ENCODE peak calls at places on chromosome 2, in four cellular contexts. Y, M, K and Z are unnamed samples.
A peak's percentile ranks its signal among the peaks of the same experiment; 100 is the strongest.

GRCh38 chr2:101842471-101842870 is 145.0 kb downstream of the MAP4K4 start:
- DNase-seq in Y (no peak), M (no peak), K (no peak), Z (no peak)

GRCh38 chr2:227908266-227909054 is 37.0 kb downstream of the DAW1 start:
- DNase-seq in Y (no peak), M (no peak), K (no peak), Z (no peak)

GRCh38 chr2:121872651-121873050 is 117.2 kb downstream of the TSN start:
- DNase-seq in Y (no peak), M (no peak), K (no peak), Z (no peak)

GRCh38 chr2:127149384-127149783 is 42.4 kb upstream of the BIN1 start:
- DNase-seq in Y (no peak), M (peak; percentile 97), K (no peak), Z (peak; percentile 56)

GRCh38 chr2:97754690-97755346 is 41.4 kb downstream of the ZAP70 start:
- DNase-seq in Y (no peak), M (no peak), K (no peak), Z (no peak)

GRCh38 chr2:240432820-240433801 is 2.4 kb upstream of the GPC1 start:
- DNase-seq in Y (peak; percentile 14), M (no peak), K (peak; percentile 37), Z (no peak)

GRCh38 chr2:241289053-241289452 is 26.4 kb downstream of the HDLBP start:
- DNase-seq in Y (no peak), M (no peak), K (no peak), Z (no peak)

GRCh38 chr2:131094655-131095281 is 1.5 kb upstream of the FAM168B start:
- DNase-seq in Y (no peak), M (peak; percentile 17), K (no peak), Z (no peak)

GRCh38 chr2:187390891-187391290 is 57.2 kb downstream of the CALCRL start:
- DNase-seq in Y (no peak), M (peak; percentile 88), K (no peak), Z (peak; percentile 2)

GRCh38 chr2:7795358-7796199 is 878.4 kb downstream of the RNF144A start:
- DNase-seq in Y (no peak), M (peak; percentile 31), K (no peak), Z (no peak)

GRCh38 chr2:118913805-118914645 is 28.0 kb upstream of the MARCO start:
- DNase-seq in Y (no peak), M (no peak), K (no peak), Z (no peak)

GRCh38 chr2:212328129-212328528 is 210.5 kb downstream of the ERBB4 start:
- DNase-seq in Y (no peak), M (no peak), K (no peak), Z (no peak)

GRCh38 chr2:143460382-143460781 is 331.2 kb downstream of the ARHGAP15 start:
- DNase-seq in Y (no peak), M (no peak), K (no peak), Z (no peak)

GRCh38 chr2:140472676-140473075 is 1658.1 kb downstream of the LRP1B start:
- DNase-seq in Y (no peak), M (no peak), K (no peak), Z (no peak)

GRCh38 chr2:236526459-236527197 is 43.0 kb upstream of the ACKR3 start:
- DNase-seq in Y (no peak), M (peak; percentile 22), K (no peak), Z (no peak)

GRCh38 chr2:155975734-155976133 is 356.8 kb downstream of the NR4A2 start:
- DNase-seq in Y (no peak), M (peak; percentile 32), K (no peak), Z (no peak)

GRCh38 chr2:199443589-199444130 is 14.1 kb downstream of the SATB2 start:
- DNase-seq in Y (no peak), M (no peak), K (no peak), Z (no peak)

GRCh38 chr2:79181617-79182016 is 22.1 kb upstream of the REG3A start:
- DNase-seq in Y (no peak), M (no peak), K (no peak), Z (no peak)

GRCh38 chr2:189204322-189204941 is 24.9 kb upstream of the COL5A2 start:
- DNase-seq in Y (no peak), M (peak; percentile 80), K (no peak), Z (no peak)

GRCh38 chr2:119838179-119838578 is 78.5 kb downstream of the PTPN4 start:
- DNase-seq in Y (no peak), M (no peak), K (no peak), Z (no peak)

GRCh38 chr2:165410231-165410630 is 59.3 kb upstream of the CSRNP3 start:
- DNase-seq in Y (no peak), M (no peak), K (no peak), Z (no peak)

GRCh38 chr2:159574246-159574645 is 42.1 kb downstream of the BAZ2B start:
- DNase-seq in Y (no peak), M (peak; percentile 12), K (no peak), Z (peak; percentile 28)

GRCh38 chr2:131032393-131032836 is 60.8 kb downstream of the FAM168B start:
- DNase-seq in Y (no peak), M (no peak), K (no peak), Z (no peak)

GRCh38 chr2:131394147-131394931 is 30.4 kb upstream of the RAB6D start:
- DNase-seq in Y (no peak), M (no peak), K (no peak), Z (no peak)

GRCh38 chr2:219104107-219105050 is 43.7 kb upstream of the IHH start:
- DNase-seq in Y (no peak), M (peak; percentile 3), K (no peak), Z (peak; percentile 35)

GRCh38 chr2:23563673-23564617 is 179.0 kb downstream of the KLHL29 start:
- DNase-seq in Y (no peak), M (peak; percentile 39), K (peak; percentile 53), Z (peak; percentile 58)

GRCh38 chr2:218671077-218671653 is 637 bp downstream of the RNF25 start:
- DNase-seq in Y (no peak), M (peak; percentile 18), K (no peak), Z (no peak)

GRCh38 chr2:200223385-200223784 is 83.1 kb upstream of the SPATS2L start:
- DNase-seq in Y (no peak), M (peak; percentile 9), K (no peak), Z (peak; percentile 37)

GRCh38 chr2:160209457-160209856 is 9.4 kb upstream of the ITGB6 start:
- DNase-seq in Y (no peak), M (peak; percentile 97), K (no peak), Z (peak; percentile 72)

GRCh38 chr2:178449700-178450573 is 1.0 kb downstream of the PRKRA start:
- DNase-seq in Y (no peak), M (no peak), K (no peak), Z (no peak)

GRCh38 chr2:187917535-187917934 is 363.3 kb upstream of the TFPI start:
- DNase-seq in Y (no peak), M (peak; percentile 55), K (no peak), Z (no peak)

GRCh38 chr2:149465873-149466272 is 121.7 kb downstream of the MMADHC start:
- DNase-seq in Y (no peak), M (no peak), K (no peak), Z (no peak)

GRCh38 chr2:38076250-38076709 is 329 bp upstream of the CYP1B1 start:
- DNase-seq in Y (peak; percentile 83), M (peak; percentile 78), K (peak; percentile 80), Z (peak; percentile 87)

GRCh38 chr2:209942936-209943605 is 59.4 kb upstream of the RPE start:
- DNase-seq in Y (no peak), M (peak; percentile 15), K (no peak), Z (no peak)

GRCh38 chr2:11387100-11387390 is 42.6 kb upstream of the ROCK2 start:
- DNase-seq in Y (no peak), M (no peak), K (no peak), Z (no peak)

GRCh38 chr2:19114754-19115231 is 243.6 kb downstream of the OSR1 start:
- DNase-seq in Y (no peak), M (peak; percentile 76), K (no peak), Z (no peak)

GRCh38 chr2:148813603-148814065 is 61.4 kb upstream of the KIF5C start:
- DNase-seq in Y (no peak), M (no peak), K (no peak), Z (no peak)

GRCh38 chr2:98165516-98166071 is 78.6 kb downstream of the VWA3B start:
- DNase-seq in Y (no peak), M (no peak), K (no peak), Z (no peak)

GRCh38 chr2:44638649-44639048 is 276.9 kb downstream of the CAMKMT start:
- DNase-seq in Y (no peak), M (no peak), K (no peak), Z (no peak)

GRCh38 chr2:175312137-175312536 is 130.6 kb upstream of the ATP5MC3 start:
- DNase-seq in Y (no peak), M (no peak), K (no peak), Z (no peak)

GRCh38 chr2:175308005-175308404 is 126.5 kb upstream of the ATP5MC3 start:
- DNase-seq in Y (no peak), M (no peak), K (no peak), Z (no peak)

GRCh38 chr2:175310813-175311504 is 129.4 kb upstream of the ATP5MC3 start:
- DNase-seq in Y (no peak), M (no peak), K (no peak), Z (no peak)

GRCh38 chr2:175304541-175304940 is 123.0 kb upstream of the ATP5MC3 start:
- DNase-seq in Y (no peak), M (no peak), K (no peak), Z (no peak)

GRCh38 chr2:175309799-175310198 is 128.3 kb upstream of the ATP5MC3 start:
- DNase-seq in Y (no peak), M (peak; percentile 4), K (no peak), Z (no peak)
- TF ChIP-seq CTCF in Y (no peak), M (peak; percentile 23), K (no peak), Z (peak; percentile 44)

GRCh38 chr2:43605079-43605655 is 9.3 kb upstream of the THADA start:
- DNase-seq in Y (no peak), M (peak; percentile 39), K (no peak), Z (peak; percentile 4)
- TF ChIP-seq CTCF in Y (peak; percentile 30), M (peak; percentile 72), K (peak; percentile 18), Z (peak; percentile 65)

GRCh38 chr2:73939419-73939818 is 12.7 kb downstream of the DGUOK start:
- DNase-seq in Y (no peak), M (peak; percentile 65), K (no peak), Z (no peak)
- TF ChIP-seq CTCF in Y (no peak), M (no peak), K (no peak), Z (peak; percentile 17)

GRCh38 chr2:46229134-46230063 is 67.8 kb upstream of the EPAS1 start:
- DNase-seq in Y (no peak), M (peak; percentile 90), K (no peak), Z (no peak)

GRCh38 chr2:46230677-46231425 is 66.4 kb upstream of the EPAS1 start:
- DNase-seq in Y (no peak), M (no peak), K (no peak), Z (no peak)

GRCh38 chr2:46231721-46232120 is 65.5 kb upstream of the EPAS1 start:
- DNase-seq in Y (no peak), M (no peak), K (no peak), Z (no peak)

GRCh38 chr2:46227674-46228289 is 69.4 kb upstream of the EPAS1 start:
- DNase-seq in Y (no peak), M (no peak), K (no peak), Z (no peak)

DNA sequence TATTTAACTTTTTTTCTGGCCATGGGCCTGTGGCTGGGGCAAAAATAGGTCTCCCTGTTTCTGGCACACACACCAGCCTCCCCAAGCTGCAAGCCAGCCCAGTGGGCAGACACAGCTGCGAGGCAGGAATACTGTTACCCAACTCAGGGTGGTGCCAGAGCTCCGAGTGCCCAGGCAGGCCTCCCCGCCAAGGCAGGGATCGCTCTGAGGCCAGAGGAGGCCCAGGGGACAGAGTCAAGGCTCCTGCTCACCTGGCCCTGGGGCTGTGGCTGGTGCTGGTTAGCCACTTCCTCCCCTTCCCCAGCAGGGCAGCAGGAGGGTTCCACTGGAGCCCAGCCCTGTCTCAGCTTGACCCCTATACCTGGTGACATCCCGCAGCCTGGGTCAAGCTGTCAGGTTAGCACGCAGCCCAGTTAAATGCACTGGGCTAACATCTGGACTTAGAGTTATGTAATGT is 67.1 kb upstream of the EPAS1 start:
- DNase-seq in Y (no peak), M (no peak), K (no peak), Z (no peak)
- TF ChIP-seq CTCF in Y (no peak), M (no peak), K (no peak), Z (no peak)